ENCODE peak calls at places on chromosomes 3 and 15, in ten cellular contexts. L is IMR-90, I is lower leg skin, P is ovary, E is A549, Y is right lobe of liver, D is body of pancreas, N is gastrocnemius medialis, W is tibial nerve, X is GM12891. B is an unnamed sample.

GRCh38 chr3:109098245-109098644 is 19.7 kb downstream of the MORC1 start:
- DNase-seq in L (no peak), I (no peak), P (no peak), E (peak), Y (peak), D (peak), N (no peak), W (no peak), X (no peak), B (no peak)

GRCh38 chr3:86282106-86282787 is 708.7 kb downstream of the VGLL3 start:
- DNase-seq in L (no peak), I (no peak), P (no peak), E (no peak), Y (no peak), D (no peak), N (no peak), W (no peak), X (no peak), B (peak)

GRCh38 chr3:184236636-184237035 is 7.3 kb downstream of the VWA5B2 start:
- DNase-seq in L (no peak), I (no peak), P (no peak), E (no peak), Y (no peak), D (no peak), N (no peak), W (no peak), X (no peak), B (no peak)

GRCh38 chr3:32165442-32165841 is 59.0 kb downstream of the GPD1L start:
- DNase-seq in L (no peak), I (no peak), P (no peak), E (no peak), Y (no peak), D (no peak), N (no peak), W (no peak), X (no peak), B (no peak)

GRCh38 chr3:119660474-119661150 is at the start of gene POPDC2:
- DNase-seq in L (no peak), I (no peak), P (no peak), E (no peak), Y (no peak), D (no peak), N (peak), W (no peak), X (no peak), B (no peak)

GRCh38 chr15:78429477-78429876 is 8.5 kb upstream of the IREB2 start:
- DNase-seq in L (no peak), I (no peak), P (no peak), E (no peak), Y (no peak), D (peak), N (no peak), W (no peak), X (no peak), B (no peak)

GRCh38 chr15:66760968-66761722 is 59.1 kb downstream of the SMAD6 start:
- DNase-seq in L (no peak), I (no peak), P (no peak), E (no peak), Y (peak), D (no peak), N (no peak), W (no peak), X (no peak), B (peak)

GRCh38 chr3:177281292-177281942 is 84.1 kb upstream of the TBL1XR1 start:
- DNase-seq in L (no peak), I (no peak), P (no peak), E (no peak), Y (no peak), D (no peak), N (no peak), W (no peak), X (no peak), B (peak)

GRCh38 chr3:48694610-48695051 is 8.9 kb upstream of the NCKIPSD start:
- DNase-seq in L (peak), I (peak), P (peak), E (no peak), Y (peak), D (peak), N (peak), W (peak), X (no peak), B (peak)

GRCh38 chr15:99476413-99477222 is 89.2 kb upstream of the MEF2A start:
- DNase-seq in L (peak), I (peak), P (no peak), E (peak), Y (no peak), D (peak), N (peak), W (peak), X (peak), B (peak)

GRCh38 chr3:297585-297984 is 101.0 kb downstream of the CHL1 start:
- DNase-seq in L (no peak), I (no peak), P (no peak), E (no peak), Y (no peak), D (no peak), N (no peak), W (no peak), X (no peak), B (no peak)

GRCh38 chr15:60551781-60552161 is 72.8 kb upstream of the ICE2 start:
- DNase-seq in L (no peak), I (no peak), P (no peak), E (no peak), Y (no peak), D (no peak), N (no peak), W (no peak), X (no peak), B (no peak)

GRCh38 chr3:52523386-52524257 is 10.0 kb downstream of the NT5DC2 start:
- DNase-seq in L (no peak), I (peak), P (no peak), E (no peak), Y (peak), D (no peak), N (no peak), W (no peak), X (no peak), B (peak)

GRCh38 chr3:114519415-114519814 is 225.6 kb downstream of the TIGIT start:
- DNase-seq in L (peak), I (no peak), P (no peak), E (peak), Y (no peak), D (peak), N (peak), W (no peak), X (no peak), B (no peak)

GRCh38 chr3:72559377-72559776 is 288.9 kb downstream of the SHQ1 start:
- DNase-seq in L (no peak), I (no peak), P (no peak), E (no peak), Y (no peak), D (no peak), N (no peak), W (no peak), X (no peak), B (no peak)

GRCh38 chr15:29490747-29491471 is 221.3 kb upstream of the NSMCE3 start:
- DNase-seq in L (no peak), I (peak), P (no peak), E (no peak), Y (no peak), D (no peak), N (no peak), W (no peak), X (no peak), B (no peak)

GRCh38 chr3:189813652-189814245 is 182.6 kb downstream of the TP63 start:
- DNase-seq in L (no peak), I (no peak), P (no peak), E (no peak), Y (no peak), D (no peak), N (peak), W (no peak), X (no peak), B (no peak)

GRCh38 chr3:103907567-103907966 is 1459.1 kb upstream of the ALCAM start:
- DNase-seq in L (no peak), I (no peak), P (no peak), E (no peak), Y (no peak), D (no peak), N (no peak), W (no peak), X (no peak), B (no peak)

GRCh38 chr15:40343512-40343911 is 2.8 kb upstream of the CCDC9B start:
- DNase-seq in L (peak), I (no peak), P (no peak), E (no peak), Y (no peak), D (no peak), N (no peak), W (no peak), X (no peak), B (no peak)

GRCh38 chr3:59142581-59142980 is 92.8 kb upstream of the CFAP20DC start:
- DNase-seq in L (no peak), I (no peak), P (no peak), E (no peak), Y (no peak), D (no peak), N (no peak), W (no peak), X (no peak), B (no peak)

GRCh38 chr3:181694805-181695660 is 16.7 kb upstream of the SOX2 start:
- DNase-seq in L (no peak), I (peak), P (peak), E (no peak), Y (peak), D (peak), N (peak), W (peak), X (no peak), B (peak)

GRCh38 chr3:72891053-72891855 is 3.4 kb downstream of the GXYLT2 start:
- DNase-seq in L (peak), I (no peak), P (peak), E (no peak), Y (no peak), D (peak), N (no peak), W (peak), X (no peak), B (no peak)

GRCh38 chr3:187947927-187948682 is 202.8 kb upstream of the BCL6 start:
- DNase-seq in L (no peak), I (no peak), P (no peak), E (no peak), Y (no peak), D (no peak), N (peak), W (no peak), X (no peak), B (no peak)

GRCh38 chr3:177551431-177551836 is 354.2 kb upstream of the TBL1XR1 start:
- DNase-seq in L (no peak), I (no peak), P (no peak), E (no peak), Y (no peak), D (no peak), N (no peak), W (no peak), X (no peak), B (no peak)

GRCh38 chr15:59165726-59166125 is 40.9 kb upstream of the LDHAL6B start:
- DNase-seq in L (no peak), I (no peak), P (no peak), E (no peak), Y (no peak), D (peak), N (no peak), W (no peak), X (no peak), B (no peak)

GRCh38 chr3:31170932-31171670 is 276.6 kb upstream of the GADL1 start:
- DNase-seq in L (peak), I (no peak), P (no peak), E (no peak), Y (no peak), D (no peak), N (no peak), W (no peak), X (no peak), B (no peak)

GRCh38 chr3:144229237-144229830 is 257.7 kb downstream of the DIPK2A start:
- DNase-seq in L (no peak), I (no peak), P (no peak), E (no peak), Y (peak), D (no peak), N (no peak), W (no peak), X (no peak), B (no peak)

GRCh38 chr3:134709563-134710312 is 58.9 kb upstream of the KY start:
- DNase-seq in L (no peak), I (no peak), P (no peak), E (no peak), Y (no peak), D (no peak), N (no peak), W (no peak), X (no peak), B (no peak)

GRCh38 chr3:50259432-50260026 is 9.4 kb upstream of the SEMA3B start:
- DNase-seq in L (no peak), I (peak), P (no peak), E (no peak), Y (no peak), D (no peak), N (no peak), W (no peak), X (no peak), B (no peak)

GRCh38 chr3:50260942-50261441 is 8.0 kb upstream of the SEMA3B start:
- DNase-seq in L (no peak), I (no peak), P (peak), E (no peak), Y (no peak), D (no peak), N (no peak), W (no peak), X (no peak), B (peak)

GRCh38 chr3:50261505-50261904 is 7.4 kb upstream of the SEMA3B start:
- DNase-seq in L (no peak), I (no peak), P (peak), E (no peak), Y (no peak), D (no peak), N (no peak), W (no peak), X (no peak), B (no peak)

GRCh38 chr3:50258979-50259378 is 10.0 kb upstream of the SEMA3B start:
- DNase-seq in L (no peak), I (peak), P (peak), E (no peak), Y (no peak), D (no peak), N (no peak), W (no peak), X (no peak), B (no peak)

DNA sequence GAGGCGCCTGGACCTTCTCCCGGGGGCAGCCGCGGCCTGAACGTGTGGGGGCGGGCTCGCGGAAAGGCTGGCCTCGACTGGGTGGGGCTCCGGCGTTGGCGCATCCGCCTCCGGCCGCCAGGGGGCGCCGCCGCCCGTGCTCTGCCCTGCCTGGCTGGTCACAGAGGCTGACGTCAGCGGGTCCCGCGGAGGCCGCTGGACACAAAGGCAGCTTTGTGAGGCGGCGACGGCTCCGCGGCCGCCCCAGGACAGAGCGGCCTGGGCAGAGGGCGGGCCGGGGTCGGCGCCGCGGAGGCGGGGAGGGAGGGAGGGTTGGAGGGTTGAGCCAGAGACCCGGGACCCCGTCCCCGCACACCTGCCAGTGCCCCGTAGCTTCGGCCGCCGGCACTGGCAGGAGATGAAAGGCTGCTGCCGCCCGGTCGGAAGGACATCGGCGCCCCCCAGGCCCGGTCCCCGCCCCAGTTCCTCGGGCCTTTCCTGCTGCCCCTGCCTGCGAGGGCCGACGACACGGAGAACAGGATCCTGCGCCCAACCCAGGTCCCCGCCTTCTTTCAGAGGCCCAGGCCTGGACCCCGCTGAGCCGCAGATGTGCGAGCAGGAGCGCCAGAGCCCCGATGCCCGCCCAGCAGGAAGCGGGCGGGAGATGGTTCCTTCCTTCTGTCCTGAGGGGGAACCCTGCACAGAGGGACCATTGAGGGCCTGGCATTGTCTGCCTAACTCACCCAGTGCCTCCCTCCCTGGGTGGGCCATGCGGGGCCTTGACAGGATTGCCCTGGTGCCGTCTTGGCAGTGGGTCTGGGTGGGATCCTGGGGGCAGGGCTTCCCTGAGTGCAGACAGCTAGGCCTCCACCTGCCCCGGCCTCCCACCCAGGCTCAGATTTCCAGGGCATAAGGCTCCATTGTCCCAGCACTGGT is 8.7 kb upstream of the SEMA3B start:
- DNase-seq in L (peak), I (peak), P (peak), E (peak), Y (peak), D (peak), N (peak), W (peak), X (peak), B (peak)
- TF ChIP-seq POLR2A in L (peak), I (no peak), P (peak), E (peak), Y (peak), D (peak), N (peak), W (peak), X (no peak), B (peak)

GRCh38 chr15:90437516-90437915 is 49.5 kb downstream of the IQGAP1 start:
- DNase-seq in L (no peak), I (no peak), P (no peak), E (no peak), Y (no peak), D (no peak), N (no peak), W (no peak), X (no peak), B (no peak)
- TF ChIP-seq POLR2A in L (no peak), I (no peak), P (no peak), E (no peak), Y (no peak), D (no peak), N (no peak), W (no peak), X (no peak), B (no peak)

DNA sequence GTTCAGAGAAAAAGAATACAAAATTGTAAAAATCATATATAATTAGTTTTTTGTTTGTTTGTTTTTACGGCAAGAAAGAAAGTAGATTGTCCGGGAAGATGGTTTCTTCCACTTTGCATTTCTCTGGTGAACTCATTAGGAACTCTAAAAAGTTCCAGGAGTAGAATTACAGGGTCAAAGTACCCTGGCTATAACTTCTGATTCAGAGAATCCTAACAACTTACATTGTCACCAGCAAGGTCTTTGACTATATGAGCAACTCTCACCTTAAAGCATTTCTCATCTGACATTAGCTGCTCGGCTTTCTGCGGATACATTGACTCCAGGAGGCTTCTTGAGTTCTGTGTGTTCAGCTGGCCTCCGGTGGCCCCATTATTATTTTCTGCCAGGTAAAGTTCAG is 196.7 kb downstream of the PDE8A start:
- DNase-seq in L (no peak), I (no peak), P (no peak), E (no peak), Y (no peak), D (no peak), N (no peak), W (no peak), X (no peak), B (no peak)
- TF ChIP-seq POLR2A in L (no peak), I (no peak), P (no peak), E (no peak), Y (no peak), D (no peak), N (no peak), W (no peak), X (no peak), B (no peak)

DNA sequence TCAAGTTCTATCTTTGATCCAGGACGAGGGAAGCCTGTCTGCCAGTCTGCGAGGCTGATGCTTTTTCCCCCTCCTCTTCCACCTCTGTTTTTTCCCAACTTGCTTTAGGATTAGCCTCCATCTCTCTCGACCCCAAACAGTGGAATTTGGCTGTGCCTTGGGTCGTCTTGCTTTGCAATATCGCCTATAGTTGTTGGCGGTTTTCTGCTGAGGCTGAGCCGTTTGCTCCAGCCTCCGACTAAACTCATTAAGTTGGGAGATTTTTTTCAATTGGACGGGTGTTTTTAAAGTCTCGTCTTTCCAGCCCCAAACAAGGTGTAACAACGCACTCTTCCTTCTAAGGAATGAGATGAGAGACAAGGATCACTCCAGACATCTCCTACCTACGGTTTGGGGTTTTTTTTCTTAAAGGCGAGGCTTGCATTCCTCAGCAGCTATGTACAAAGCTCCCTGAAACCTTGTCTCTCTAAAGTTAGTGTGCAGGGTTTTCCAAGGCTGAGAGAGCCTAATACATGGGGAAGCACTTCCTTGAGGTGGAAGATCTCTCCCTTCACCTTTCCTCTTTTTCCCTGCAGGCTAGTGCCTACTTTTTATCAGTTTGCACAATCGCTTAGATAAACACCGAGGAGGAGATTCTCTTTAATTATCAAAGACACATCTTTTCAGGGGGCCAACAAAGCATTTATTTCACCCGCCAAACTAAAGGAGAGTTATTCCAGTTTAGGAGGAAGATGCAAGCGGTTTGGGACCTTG is 4.7 kb upstream of the NR2F2 start:
- DNase-seq in L (peak), I (no peak), P (no peak), E (no peak), Y (no peak), D (no peak), N (no peak), W (peak), X (no peak), B (no peak)
- TF ChIP-seq POLR2A in L (peak), I (no peak), P (no peak), E (no peak), Y (no peak), D (no peak), N (no peak), W (no peak), X (no peak), B (no peak)

GRCh38 chr15:50765202-50765967 is at the start of gene SPPL2A:
- DNase-seq in L (peak), I (peak), P (peak), E (peak), Y (peak), D (peak), N (peak), W (peak), X (peak), B (peak)
- TF ChIP-seq POLR2A in L (peak), I (peak), P (peak), E (peak), Y (peak), D (peak), N (peak), W (peak), X (peak), B (peak)

GRCh38 chr3:4505688-4506558 is 12.8 kb downstream of the ITPR1 start:
- DNase-seq in L (no peak), I (no peak), P (no peak), E (no peak), Y (no peak), D (no peak), N (no peak), W (no peak), X (no peak), B (no peak)

GRCh38 chr3:4507010-4507596 is 14.0 kb downstream of the ITPR1 start:
- DNase-seq in L (peak), I (no peak), P (no peak), E (no peak), Y (no peak), D (no peak), N (no peak), W (no peak), X (no peak), B (no peak)

GRCh38 chr3:4504340-4505261 is 11.5 kb downstream of the ITPR1 start:
- DNase-seq in L (no peak), I (no peak), P (peak), E (no peak), Y (peak), D (peak), N (no peak), W (no peak), X (no peak), B (no peak)

GRCh38 chr3:4508048-4508981 is 15.2 kb downstream of the ITPR1 start:
- DNase-seq in L (no peak), I (no peak), P (no peak), E (no peak), Y (no peak), D (no peak), N (no peak), W (no peak), X (no peak), B (no peak)

DNA sequence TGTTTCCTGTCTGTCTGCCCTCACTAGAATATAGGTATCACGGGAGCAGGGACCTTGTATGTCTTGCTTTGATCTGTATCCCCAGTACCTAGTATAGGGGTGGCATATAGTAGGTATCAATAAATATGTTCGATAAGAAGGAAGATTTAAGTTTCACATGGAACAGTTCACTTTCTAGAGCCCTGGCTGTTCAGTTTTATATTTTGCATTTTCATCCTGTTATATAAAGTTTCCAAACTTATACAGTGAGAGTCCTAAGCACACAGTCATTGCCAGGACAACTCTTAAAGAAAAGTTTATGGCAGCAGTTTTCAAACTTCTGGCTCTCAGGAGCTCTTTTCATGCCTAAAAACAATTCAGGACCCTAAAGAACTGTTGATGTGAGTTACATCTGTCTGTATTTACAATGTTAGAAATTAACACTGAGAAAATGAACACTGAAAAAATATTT is 13.4 kb downstream of the ITPR1 start:
- DNase-seq in L (no peak), I (no peak), P (no peak), E (no peak), Y (no peak), D (no peak), N (no peak), W (no peak), X (no peak), B (no peak)
- TF ChIP-seq POLR2A in L (no peak), I (no peak), P (no peak), E (no peak), Y (no peak), D (no peak), N (no peak), W (no peak), X (no peak), B (no peak)

B was measured in spleen.